ENCODE peak calls at places on chromosomes 3 and 15, in four cellular contexts. G is testis, I is GM23248, Y is body of pancreas. D is an unnamed sample.

GRCh38 chr3:126934991-126935390 is 47.9 kb upstream of the PLXNA1 start:
- DNase-seq in I (no peak), G (no peak), Y (no peak), D (no peak)

GRCh38 chr15:34109775-34110663 is 8.1 kb downstream of the PGBD4 start:
- DNase-seq in G (no peak), Y (no peak), I (peak; percentile 67), D (no peak)

GRCh38 chr3:135503429-135504083 is 462.0 kb upstream of the PPP2R3A start:
- DNase-seq in G (peak; percentile 90), I (peak; percentile 79), Y (peak; percentile 41), D (peak; percentile 68)

GRCh38 chr3:138329127-138329983 is at the start of gene NME9:
- DNase-seq in I (peak; percentile 88), Y (peak; percentile 93), G (peak; percentile 96), D (peak; percentile 53)

GRCh38 chr15:83087535-83087934 is 19.9 kb upstream of the TM6SF1 start:
- DNase-seq in I (no peak), G (no peak), Y (no peak), D (no peak)

GRCh38 chr3:59803269-59803668 is 753.4 kb upstream of the CFAP20DC start:
- DNase-seq in Y (no peak), I (no peak), G (no peak), D (no peak)

GRCh38 chr15:70853270-70853854 is 595 bp downstream of the LARP6 start:
- DNase-seq in Y (peak; percentile 25), G (peak; percentile 35), I (peak; percentile 88), D (peak; percentile 29)

GRCh38 chr3:61627768-61628185 is 66.4 kb downstream of the PTPRG start:
- DNase-seq in Y (peak; percentile 41), G (no peak), I (peak; percentile 89), D (peak; percentile 24)

GRCh38 chr3:2540115-2540514 is 441.4 kb downstream of the CNTN4 start:
- DNase-seq in G (no peak), I (no peak), Y (no peak), D (no peak)

GRCh38 chr3:192608756-192609155 is 118.6 kb downstream of the FGF12 start:
- DNase-seq in I (no peak), Y (no peak), G (no peak), D (no peak)

GRCh38 chr15:63344737-63345390 is 36.8 kb downstream of the CA12 start:
- DNase-seq in I (peak; percentile 78), Y (no peak), G (no peak), D (no peak)

GRCh38 chr3:132654190-132654589 is 5.4 kb downstream of the ACAD11 start:
- DNase-seq in I (no peak), G (no peak), Y (no peak), D (no peak)

GRCh38 chr3:188916934-188917391 is 254.8 kb upstream of the TPRG1 start:
- DNase-seq in Y (no peak), G (no peak), I (peak; percentile 36), D (no peak)

GRCh38 chr3:53175613-53176537 is 14.9 kb downstream of the PRKCD start:
- DNase-seq in G (no peak), I (peak; percentile 20), Y (no peak), D (no peak)

GRCh38 chr3:44509985-44510360 is 32.5 kb upstream of the ZNF445 start:
- DNase-seq in G (peak; percentile 41), Y (peak; percentile 14), I (peak; percentile 41), D (no peak)

GRCh38 chr3:158701666-158702065 is 29.2 kb upstream of the LXN start:
- DNase-seq in I (peak; percentile 68), Y (no peak), G (no peak), D (no peak)

GRCh38 chr3:137263982-137264777 is 306.4 kb downstream of the IL20RB start:
- DNase-seq in Y (peak; percentile 18), G (no peak), I (no peak), D (no peak)

GRCh38 chr3:20320489-20320888 is 134.5 kb upstream of the SGO1 start:
- DNase-seq in I (no peak), Y (peak; percentile 64), G (no peak), D (no peak)

GRCh38 chr3:632571-633170 is 436.1 kb downstream of the CHL1 start:
- DNase-seq in I (peak; percentile 22), G (peak; percentile 88), Y (peak; percentile 47), D (no peak)

GRCh38 chr15:83115410-83115809 is 8.0 kb downstream of the TM6SF1 start:
- DNase-seq in G (no peak), Y (no peak), I (no peak), D (no peak)

GRCh38 chr15:63076136-63077005 is 33.8 kb downstream of the TPM1 start:
- DNase-seq in Y (no peak), G (no peak), I (no peak), D (no peak)

GRCh38 chr15:65913631-65914199 is 44.4 kb downstream of the RAB11A start:
- DNase-seq in Y (no peak), G (no peak), I (no peak), D (no peak)

GRCh38 chr3:124851905-124852304 is 35.3 kb downstream of the ITGB5 start:
- DNase-seq in G (no peak), I (no peak), Y (no peak), D (no peak)

GRCh38 chr15:45242289-45242688 is 9.7 kb upstream of the SLC28A2 start:
- DNase-seq in Y (no peak), G (no peak), I (no peak), D (no peak)
- H3K9me3 ChIP-seq in Y (no peaks in the 10 kb centered on the region), G (no peaks in the 10 kb centered on the region), I (peaks cover 4% of the 10 kb centered on the region), D (peaks cover 69% of the 10 kb centered on the region)

DNA sequence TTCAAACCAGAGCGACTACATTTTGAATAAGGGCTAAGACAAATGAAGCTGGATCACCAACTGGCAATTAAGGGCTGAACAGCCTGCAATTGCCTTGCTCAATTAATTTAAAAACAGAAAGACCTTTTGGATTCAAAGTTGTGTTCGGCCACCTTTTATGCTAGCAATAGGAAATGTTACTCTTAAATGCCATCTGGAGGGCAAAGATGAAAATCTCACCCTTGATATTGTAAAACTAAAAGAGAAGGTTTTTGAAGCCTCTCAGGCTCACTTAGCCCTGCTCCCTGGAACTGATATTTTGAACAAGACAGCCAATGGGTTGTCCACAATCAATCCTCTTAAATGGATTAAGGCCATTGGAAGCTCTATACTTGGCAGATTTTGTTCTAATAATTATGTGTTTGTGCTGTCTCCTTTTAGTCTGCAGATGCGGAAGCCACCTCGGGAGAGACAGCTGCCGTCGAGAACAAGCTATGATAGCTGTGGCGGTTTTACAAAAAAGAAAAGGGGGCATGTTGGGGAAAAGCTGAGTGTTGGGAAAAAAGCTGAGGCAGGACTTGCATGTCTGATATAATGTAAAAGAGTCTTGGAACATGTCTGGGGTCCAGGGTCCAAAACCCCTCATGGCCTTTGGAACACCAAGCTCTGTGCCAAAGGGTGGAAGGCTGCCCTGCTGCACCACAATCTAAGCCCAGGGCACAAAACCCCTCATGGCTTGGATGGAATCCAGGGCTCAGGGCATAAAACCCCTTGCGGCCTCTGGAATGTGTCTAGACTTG is 44.4 kb downstream of the ACAD9 start:
- DNase-seq in I (no peak), G (no peak), Y (no peak), D (no peak)
- H3K9me3 ChIP-seq in I (no peaks in the 10 kb centered on the region), G (no peaks in the 10 kb centered on the region), Y (no peaks in the 10 kb centered on the region), D (no peaks in the 10 kb centered on the region)

GRCh38 chr3:7282988-7283387 is 422.1 kb downstream of the GRM7 start:
- DNase-seq in G (no peak), I (no peak), Y (no peak), D (no peak)

GRCh38 chr3:7289113-7289512 is 428.2 kb downstream of the GRM7 start:
- DNase-seq in Y (no peak), I (no peak), G (no peak), D (no peak)

GRCh38 chr3:7288133-7288532 is 427.2 kb downstream of the GRM7 start:
- DNase-seq in Y (no peak), I (no peak), G (no peak), D (no peak)

GRCh38 chr3:7290062-7290825 is 429.3 kb downstream of the GRM7 start:
- DNase-seq in I (no peak), G (no peak), Y (no peak), D (no peak)

GRCh38 chr3:7285502-7285901 is 424.6 kb downstream of the GRM7 start:
- DNase-seq in G (peak; percentile 47), Y (peak; percentile 24), I (no peak), D (no peak)
- H3K9me3 ChIP-seq in G (no peaks in the 10 kb centered on the region), Y (no peaks in the 10 kb centered on the region), I (no peaks in the 10 kb centered on the region), D (no peaks in the 10 kb centered on the region)

DNA sequence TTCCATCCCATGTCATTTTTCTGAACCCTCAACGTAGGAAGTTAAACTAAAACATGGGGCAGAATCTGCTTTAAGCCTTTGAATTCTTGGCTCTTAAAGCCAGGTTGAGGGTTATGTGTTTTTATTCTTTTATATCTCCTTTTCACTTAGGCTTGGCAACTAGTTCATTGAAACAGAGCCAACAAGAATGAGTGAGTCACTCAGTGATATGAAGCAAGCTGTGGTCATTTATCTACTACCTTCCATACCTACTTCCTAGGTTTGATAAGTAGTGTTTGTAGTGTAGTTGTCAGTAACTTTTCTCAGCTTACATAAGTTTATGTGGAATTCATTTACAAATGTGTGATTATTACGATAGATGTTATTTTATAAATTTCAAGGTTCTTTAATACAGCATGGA is 67.4 kb downstream of the SNRPN start:
- DNase-seq in Y (no peak), G (no peak), I (peak; percentile 0), D (no peak)
- H3K9me3 ChIP-seq in Y (no peaks in the 10 kb centered on the region), G (no peaks in the 10 kb centered on the region), I (no peaks in the 10 kb centered on the region), D (no peaks in the 10 kb centered on the region)

GRCh38 chr3:76656531-76657070 is 383.3 kb upstream of the ROBO2 start:
- DNase-seq in I (no peak), Y (no peak), G (no peak), D (no peak)

GRCh38 chr3:76664816-76665215 is 375.1 kb upstream of the ROBO2 start:
- DNase-seq in G (no peak), Y (no peak), I (no peak), D (no peak)

GRCh38 chr3:76657909-76658308 is 382.0 kb upstream of the ROBO2 start:
- DNase-seq in Y (no peak), I (no peak), G (no peak), D (no peak)

DNA sequence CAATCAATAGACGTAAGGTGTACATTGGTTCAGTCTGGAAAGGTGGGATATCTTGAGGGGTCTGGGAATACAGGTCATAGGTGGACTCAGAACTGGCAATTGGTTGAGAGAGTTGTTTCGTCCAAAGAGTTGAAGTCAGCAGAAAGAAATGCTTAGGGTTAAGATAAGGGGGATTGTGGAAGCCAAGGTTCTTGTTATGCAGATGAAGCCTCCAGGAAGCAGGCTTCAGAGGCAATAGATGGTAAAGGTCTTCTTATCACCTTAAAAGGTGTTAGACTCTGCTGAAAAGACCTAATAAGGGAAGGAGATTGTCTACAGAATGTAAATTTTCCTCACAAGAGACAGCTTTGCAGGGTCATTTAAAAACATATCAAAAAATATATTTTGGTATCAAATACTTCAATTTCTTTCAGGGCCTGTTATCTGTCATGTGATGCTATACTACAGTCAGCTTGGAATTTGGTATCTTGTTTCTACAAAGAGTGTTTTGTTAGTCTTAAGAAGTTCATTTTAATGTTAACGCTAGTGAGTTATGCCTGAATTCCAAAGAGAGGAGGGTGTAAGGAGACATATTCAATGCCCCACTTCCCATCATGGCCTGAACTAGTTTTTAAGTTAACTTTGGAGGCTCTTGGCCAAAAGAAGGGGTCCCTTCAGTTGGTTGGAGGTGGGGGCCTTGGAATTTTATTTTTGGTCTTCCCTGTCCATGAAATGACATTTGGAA is 378.2 kb upstream of the ROBO2 start:
- DNase-seq in Y (no peak), G (no peak), I (no peak), D (no peak)
- H3K9me3 ChIP-seq in Y (no peaks in the 10 kb centered on the region), G (no peaks in the 10 kb centered on the region), I (no peaks in the 10 kb centered on the region), D (no peaks in the 10 kb centered on the region)